ENCODE peak calls at places on chromosomes 3 and 15, in ten cellular contexts. One of them, this sample, is unnamed.

GRCh38 chr3:143484851-143485512 is 363.3 kb downstream of the SLC9A9 start:
- DNase-seq in HL-60: no peak
- DNase-seq in cardiac muscle cell: no peak
- DNase-seq in lower lobe of right lung: no peak
- DNase-seq in HCT116: peak
- DNase-seq in fibroblast of lung: peak
- DNase-seq in mesenchymal stem cell: no peak
- DNase-seq in CD4-positive, CD25-positive, alpha-beta regulatory T cell: no peak
- DNase-seq in dorsolateral prefrontal cortex: no peak
- DNase-seq in adrenal gland: no peak
- DNase-seq in this sample: no peak

GRCh38 chr3:134066539-134067310 is 37.0 kb upstream of the SLCO2A1 start:
- DNase-seq in HL-60: no peak
- DNase-seq in cardiac muscle cell: no peak
- DNase-seq in lower lobe of right lung: no peak
- DNase-seq in HCT116: no peak
- DNase-seq in fibroblast of lung: no peak
- DNase-seq in mesenchymal stem cell: no peak
- DNase-seq in CD4-positive, CD25-positive, alpha-beta regulatory T cell: no peak
- DNase-seq in dorsolateral prefrontal cortex: no peak
- DNase-seq in adrenal gland: peak
- DNase-seq in this sample: peak

GRCh38 chr3:188270423-188270972 is 116.5 kb downstream of the LPP start:
- DNase-seq in HL-60: peak
- DNase-seq in cardiac muscle cell: peak
- DNase-seq in lower lobe of right lung: no peak
- DNase-seq in HCT116: no peak
- DNase-seq in fibroblast of lung: peak
- DNase-seq in mesenchymal stem cell: peak
- DNase-seq in CD4-positive, CD25-positive, alpha-beta regulatory T cell: no peak
- DNase-seq in dorsolateral prefrontal cortex: no peak
- DNase-seq in adrenal gland: no peak
- DNase-seq in this sample: peak

GRCh38 chr3:138332472-138333073 is 2.9 kb upstream of the NME9 start:
- DNase-seq in HL-60: no peak
- DNase-seq in cardiac muscle cell: peak
- DNase-seq in lower lobe of right lung: no peak
- DNase-seq in HCT116: peak
- DNase-seq in fibroblast of lung: peak
- DNase-seq in mesenchymal stem cell: peak
- DNase-seq in CD4-positive, CD25-positive, alpha-beta regulatory T cell: peak
- DNase-seq in dorsolateral prefrontal cortex: no peak
- DNase-seq in adrenal gland: no peak
- DNase-seq in this sample: peak

GRCh38 chr15:42033214-42033873 is 12.5 kb upstream of the PLA2G4E start:
- DNase-seq in HL-60: no peak
- DNase-seq in cardiac muscle cell: no peak
- DNase-seq in lower lobe of right lung: no peak
- DNase-seq in HCT116: no peak
- DNase-seq in fibroblast of lung: no peak
- DNase-seq in mesenchymal stem cell: no peak
- DNase-seq in CD4-positive, CD25-positive, alpha-beta regulatory T cell: no peak
- DNase-seq in dorsolateral prefrontal cortex: no peak
- DNase-seq in adrenal gland: no peak
- DNase-seq in this sample: no peak

GRCh38 chr15:50150349-50150748 is 31.3 kb upstream of the ATP8B4 start:
- DNase-seq in HL-60: no peak
- DNase-seq in cardiac muscle cell: no peak
- DNase-seq in lower lobe of right lung: no peak
- DNase-seq in HCT116: no peak
- DNase-seq in fibroblast of lung: no peak
- DNase-seq in mesenchymal stem cell: no peak
- DNase-seq in CD4-positive, CD25-positive, alpha-beta regulatory T cell: no peak
- DNase-seq in dorsolateral prefrontal cortex: no peak
- DNase-seq in adrenal gland: no peak
- DNase-seq in this sample: no peak

GRCh38 chr3:181859518-181859917 is 147.8 kb downstream of the SOX2 start:
- DNase-seq in HL-60: no peak
- DNase-seq in cardiac muscle cell: no peak
- DNase-seq in lower lobe of right lung: no peak
- DNase-seq in HCT116: no peak
- DNase-seq in fibroblast of lung: no peak
- DNase-seq in mesenchymal stem cell: no peak
- DNase-seq in CD4-positive, CD25-positive, alpha-beta regulatory T cell: no peak
- DNase-seq in dorsolateral prefrontal cortex: no peak
- DNase-seq in adrenal gland: no peak
- DNase-seq in this sample: no peak

GRCh38 chr3:22886394-22886793 is 316.7 kb upstream of the UBE2E2 start:
- DNase-seq in HL-60: no peak
- DNase-seq in cardiac muscle cell: no peak
- DNase-seq in lower lobe of right lung: no peak
- DNase-seq in HCT116: no peak
- DNase-seq in fibroblast of lung: no peak
- DNase-seq in mesenchymal stem cell: no peak
- DNase-seq in CD4-positive, CD25-positive, alpha-beta regulatory T cell: no peak
- DNase-seq in dorsolateral prefrontal cortex: peak
- DNase-seq in adrenal gland: peak
- DNase-seq in this sample: no peak

GRCh38 chr15:27495963-27496459 is 525.0 kb downstream of the GABRG3 start:
- DNase-seq in HL-60: no peak
- DNase-seq in cardiac muscle cell: peak
- DNase-seq in lower lobe of right lung: no peak
- DNase-seq in HCT116: no peak
- DNase-seq in fibroblast of lung: no peak
- DNase-seq in mesenchymal stem cell: no peak
- DNase-seq in CD4-positive, CD25-positive, alpha-beta regulatory T cell: no peak
- DNase-seq in dorsolateral prefrontal cortex: no peak
- DNase-seq in adrenal gland: no peak
- DNase-seq in this sample: no peak

GRCh38 chr3:149579161-149579560 is 78.7 kb downstream of the WWTR1 start:
- DNase-seq in HL-60: no peak
- DNase-seq in cardiac muscle cell: no peak
- DNase-seq in lower lobe of right lung: no peak
- DNase-seq in HCT116: no peak
- DNase-seq in fibroblast of lung: no peak
- DNase-seq in mesenchymal stem cell: no peak
- DNase-seq in CD4-positive, CD25-positive, alpha-beta regulatory T cell: no peak
- DNase-seq in dorsolateral prefrontal cortex: no peak
- DNase-seq in adrenal gland: no peak
- DNase-seq in this sample: no peak

GRCh38 chr3:37126856-37127255 is 47.5 kb downstream of the LRRFIP2 start:
- DNase-seq in HL-60: no peak
- DNase-seq in cardiac muscle cell: no peak
- DNase-seq in lower lobe of right lung: no peak
- DNase-seq in HCT116: no peak
- DNase-seq in fibroblast of lung: no peak
- DNase-seq in mesenchymal stem cell: no peak
- DNase-seq in CD4-positive, CD25-positive, alpha-beta regulatory T cell: no peak
- DNase-seq in dorsolateral prefrontal cortex: no peak
- DNase-seq in adrenal gland: no peak
- DNase-seq in this sample: no peak

GRCh38 chr3:191328383-191328962 is 721 bp upstream of the CCDC50 start:
- DNase-seq in HL-60: no peak
- DNase-seq in cardiac muscle cell: no peak
- DNase-seq in lower lobe of right lung: no peak
- DNase-seq in HCT116: no peak
- DNase-seq in fibroblast of lung: peak
- DNase-seq in mesenchymal stem cell: no peak
- DNase-seq in CD4-positive, CD25-positive, alpha-beta regulatory T cell: no peak
- DNase-seq in dorsolateral prefrontal cortex: no peak
- DNase-seq in adrenal gland: no peak
- DNase-seq in this sample: no peak

GRCh38 chr3:183434992-183435391 is 6.6 kb upstream of the MCF2L2 start:
- DNase-seq in HL-60: no peak
- DNase-seq in cardiac muscle cell: no peak
- DNase-seq in lower lobe of right lung: no peak
- DNase-seq in HCT116: no peak
- DNase-seq in fibroblast of lung: no peak
- DNase-seq in mesenchymal stem cell: no peak
- DNase-seq in CD4-positive, CD25-positive, alpha-beta regulatory T cell: no peak
- DNase-seq in dorsolateral prefrontal cortex: no peak
- DNase-seq in adrenal gland: no peak
- DNase-seq in this sample: no peak

GRCh38 chr15:76576526-76577279 is 240.1 kb downstream of the ISL2 start:
- DNase-seq in HL-60: no peak
- DNase-seq in cardiac muscle cell: peak
- DNase-seq in lower lobe of right lung: peak
- DNase-seq in HCT116: no peak
- DNase-seq in fibroblast of lung: peak
- DNase-seq in mesenchymal stem cell: peak
- DNase-seq in CD4-positive, CD25-positive, alpha-beta regulatory T cell: peak
- DNase-seq in dorsolateral prefrontal cortex: no peak
- DNase-seq in adrenal gland: peak
- DNase-seq in this sample: no peak

GRCh38 chr3:171379281-171379680 is 80.9 kb downstream of the TNIK start:
- DNase-seq in HL-60: no peak
- DNase-seq in cardiac muscle cell: no peak
- DNase-seq in lower lobe of right lung: no peak
- DNase-seq in HCT116: no peak
- DNase-seq in fibroblast of lung: peak
- DNase-seq in mesenchymal stem cell: no peak
- DNase-seq in CD4-positive, CD25-positive, alpha-beta regulatory T cell: no peak
- DNase-seq in dorsolateral prefrontal cortex: no peak
- DNase-seq in adrenal gland: no peak
- DNase-seq in this sample: no peak

GRCh38 chr15:48896775-48897143 is 18.8 kb downstream of the EID1 start:
- DNase-seq in HL-60: no peak
- DNase-seq in cardiac muscle cell: no peak
- DNase-seq in lower lobe of right lung: no peak
- DNase-seq in HCT116: no peak
- DNase-seq in fibroblast of lung: no peak
- DNase-seq in mesenchymal stem cell: no peak
- DNase-seq in CD4-positive, CD25-positive, alpha-beta regulatory T cell: no peak
- DNase-seq in dorsolateral prefrontal cortex: no peak
- DNase-seq in adrenal gland: no peak
- DNase-seq in this sample: no peak
- H3K4me3 ChIP-seq in HL-60: no peak
- H3K4me3 ChIP-seq in cardiac muscle cell: no peak
- H3K4me3 ChIP-seq in lower lobe of right lung: peak
- H3K4me3 ChIP-seq in HCT116: no peak
- H3K4me3 ChIP-seq in fibroblast of lung: peak
- H3K4me3 ChIP-seq in mesenchymal stem cell: peak
- H3K4me3 ChIP-seq in CD4-positive, CD25-positive, alpha-beta regulatory T cell: no peak
- H3K4me3 ChIP-seq in dorsolateral prefrontal cortex: peak
- H3K4me3 ChIP-seq in adrenal gland: peak
- H3K4me3 ChIP-seq in this sample: peak

DNA sequence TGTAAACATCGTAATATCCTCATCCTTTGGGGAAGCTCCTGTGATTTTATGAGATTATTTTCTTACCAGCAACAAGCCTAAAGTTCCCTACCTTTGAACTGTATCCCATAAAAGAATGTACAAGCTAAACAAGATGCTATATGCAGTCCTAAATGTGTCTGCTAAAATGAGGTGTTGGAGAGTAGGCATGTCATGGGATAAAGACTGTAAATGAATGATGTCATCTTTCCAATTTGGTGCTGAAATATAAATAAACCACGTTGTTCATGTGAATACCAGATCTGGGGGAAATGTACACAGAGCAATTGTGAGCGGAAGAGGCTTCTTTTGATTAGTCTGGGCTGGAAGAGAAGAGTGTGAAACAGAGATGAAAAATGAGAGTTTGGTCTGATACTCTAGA is 214.9 kb upstream of the WNT5A start:
- DNase-seq in HL-60: no peak
- DNase-seq in cardiac muscle cell: no peak
- DNase-seq in lower lobe of right lung: no peak
- DNase-seq in HCT116: no peak
- DNase-seq in fibroblast of lung: peak
- DNase-seq in mesenchymal stem cell: peak
- DNase-seq in CD4-positive, CD25-positive, alpha-beta regulatory T cell: no peak
- DNase-seq in dorsolateral prefrontal cortex: no peak
- DNase-seq in adrenal gland: no peak
- DNase-seq in this sample: peak
- H3K27ac ChIP-seq in HL-60: no peak
- H3K27ac ChIP-seq in cardiac muscle cell: peak
- H3K27ac ChIP-seq in lower lobe of right lung: no peak
- H3K27ac ChIP-seq in HCT116: no peak
- H3K27ac ChIP-seq in fibroblast of lung: no peak
- H3K27ac ChIP-seq in mesenchymal stem cell: no peak
- H3K27ac ChIP-seq in CD4-positive, CD25-positive, alpha-beta regulatory T cell: no peak
- H3K27ac ChIP-seq in dorsolateral prefrontal cortex: no peak
- H3K27ac ChIP-seq in adrenal gland: no peak
- H3K27ac ChIP-seq in this sample: peak

GRCh38 chr15:64844576-64845140 is 2.9 kb downstream of the PLEKHO2 start:
- DNase-seq in HL-60: no peak
- DNase-seq in cardiac muscle cell: no peak
- DNase-seq in lower lobe of right lung: no peak
- DNase-seq in HCT116: no peak
- DNase-seq in fibroblast of lung: no peak
- DNase-seq in mesenchymal stem cell: no peak
- DNase-seq in CD4-positive, CD25-positive, alpha-beta regulatory T cell: peak
- DNase-seq in dorsolateral prefrontal cortex: no peak
- DNase-seq in adrenal gland: peak
- DNase-seq in this sample: no peak
- H3K4me3 ChIP-seq in HL-60: peak
- H3K4me3 ChIP-seq in cardiac muscle cell: no peak
- H3K4me3 ChIP-seq in lower lobe of right lung: peak
- H3K4me3 ChIP-seq in HCT116: no peak
- H3K4me3 ChIP-seq in fibroblast of lung: peak
- H3K4me3 ChIP-seq in mesenchymal stem cell: peak
- H3K4me3 ChIP-seq in CD4-positive, CD25-positive, alpha-beta regulatory T cell: peak
- H3K4me3 ChIP-seq in dorsolateral prefrontal cortex: peak
- H3K4me3 ChIP-seq in adrenal gland: peak
- H3K4me3 ChIP-seq in this sample: no peak

GRCh38 chr15:60704717-60705116 is 225.8 kb upstream of the ICE2 start:
- DNase-seq in HL-60: no peak
- DNase-seq in cardiac muscle cell: no peak
- DNase-seq in lower lobe of right lung: no peak
- DNase-seq in HCT116: no peak
- DNase-seq in fibroblast of lung: no peak
- DNase-seq in mesenchymal stem cell: no peak
- DNase-seq in CD4-positive, CD25-positive, alpha-beta regulatory T cell: no peak
- DNase-seq in dorsolateral prefrontal cortex: no peak
- DNase-seq in adrenal gland: no peak
- DNase-seq in this sample: no peak
- H3K27ac ChIP-seq in HL-60: no peak
- H3K27ac ChIP-seq in cardiac muscle cell: no peak
- H3K27ac ChIP-seq in lower lobe of right lung: no peak
- H3K27ac ChIP-seq in HCT116: no peak
- H3K27ac ChIP-seq in fibroblast of lung: no peak
- H3K27ac ChIP-seq in mesenchymal stem cell: no peak
- H3K27ac ChIP-seq in CD4-positive, CD25-positive, alpha-beta regulatory T cell: no peak
- H3K27ac ChIP-seq in dorsolateral prefrontal cortex: no peak
- H3K27ac ChIP-seq in adrenal gland: no peak
- H3K27ac ChIP-seq in this sample: no peak